ENCODE peak calls at places on chromosomes 5 and 9, in six cellular contexts. A is stimulated activated CD8-positive, alpha-beta memory T cell treated with anti-CD3 and anti-CD28 coated beads, Interleukin-15, amount 100 ng/mL, for 24 hours; S is posterior cingulate gyrus; N is adrenal gland; V is CD8-positive, alpha-beta T cell; U is NCI-H2081. Y is an unnamed sample.
A peak's percentile ranks its signal among the peaks of the same experiment; 100 is the strongest.

GRCh38 chr5:75037106-75037505 is 15.3 kb downstream of the GCNT4 start:
- DNase-seq in A (no peak), S (no peak), N (no peak), V (no peak), U (no peak), Y (peak; percentile 45)

GRCh38 chr5:71744009-71744792 is 25.1 kb downstream of the CARTPT start:
- DNase-seq in A (no peak), S (no peak), N (no peak), V (no peak), U (no peak), Y (no peak)

GRCh38 chr9:99274511-99274910 is 52.4 kb downstream of the SEC61B start:
- DNase-seq in A (no peak), S (no peak), N (no peak), V (no peak), U (no peak), Y (no peak)

GRCh38 chr5:141326088-141326854 is 4.0 kb upstream of the PCDHGA1 start:
- DNase-seq in A (peak; percentile 25), S (peak; percentile 67), N (no peak), V (peak; percentile 52), U (peak; percentile 75), Y (peak; percentile 66)

GRCh38 chr9:132857031-132857430 is 21.1 kb downstream of the AK8 start:
- DNase-seq in A (no peak), S (no peak), N (peak; percentile 51), V (no peak), U (no peak), Y (peak; percentile 13)

GRCh38 chr5:168086104-168086610 is 205.3 kb upstream of the WWC1 start:
- DNase-seq in A (no peak), S (no peak), N (no peak), V (no peak), U (peak; percentile 6), Y (no peak)

GRCh38 chr9:135156525-135157510 is 69.3 kb downstream of the OLFM1 start:
- DNase-seq in A (no peak), S (no peak), N (peak; percentile 64), V (no peak), U (no peak), Y (no peak)

GRCh38 chr5:74631088-74631960 is 9.2 kb downstream of the ENC1 start:
- DNase-seq in A (no peak), S (no peak), N (no peak), V (no peak), U (no peak), Y (no peak)

GRCh38 chr5:17248999-17249634 is 31.7 kb downstream of the BASP1 start:
- DNase-seq in A (no peak), S (no peak), N (no peak), V (no peak), U (no peak), Y (no peak)

GRCh38 chr5:131475416-131476045 is 159.5 kb downstream of the RAPGEF6 start:
- DNase-seq in A (no peak), S (no peak), N (no peak), V (no peak), U (no peak), Y (no peak)

GRCh38 chr5:463952-464351 is 21.0 kb downstream of the EXOC3 start:
- DNase-seq in A (no peak), S (no peak), N (no peak), V (peak; percentile 49), U (no peak), Y (no peak)

GRCh38 chr5:6702633-6703032 is 10.6 kb upstream of the TENT4A start:
- DNase-seq in A (no peak), S (no peak), N (no peak), V (no peak), U (no peak), Y (no peak)

GRCh38 chr9:75238311-75238976 is 150.1 kb downstream of the OSTF1 start:
- DNase-seq in A (no peak), S (peak; percentile 21), N (peak; percentile 30), V (peak; percentile 1), U (peak; percentile 2), Y (peak; percentile 47)

GRCh38 chr5:111781200-111781599 is 24.2 kb upstream of the NREP start:
- DNase-seq in A (no peak), S (peak; percentile 25), N (peak; percentile 54), V (no peak), U (no peak), Y (peak; percentile 20)

GRCh38 chr5:6634327-6634713 is 1.1 kb downstream of the SRD5A1 start:
- DNase-seq in A (no peak), S (no peak), N (no peak), V (no peak), U (no peak), Y (no peak)

GRCh38 chr9:110047955-110048472 is 159.9 kb downstream of the C9orf152 start:
- DNase-seq in A (no peak), S (no peak), N (peak; percentile 27), V (no peak), U (peak; percentile 11), Y (no peak)

GRCh38 chr9:79572891-79573696 is 1.3 kb downstream of the TLE4 start:
- DNase-seq in A (peak; percentile 32), S (peak; percentile 42), N (peak; percentile 48), V (peak; percentile 47), U (no peak), Y (peak; percentile 41)

GRCh38 chr5:40623480-40624420 is 56.0 kb upstream of the PTGER4 start:
- DNase-seq in A (no peak), S (no peak), N (no peak), V (no peak), U (no peak), Y (no peak)

GRCh38 chr9:102135768-102136167 is 397.3 kb upstream of the GRIN3A start:
- DNase-seq in A (no peak), S (no peak), N (no peak), V (no peak), U (no peak), Y (no peak)

GRCh38 chr5:179623906-179624741 is 653 bp upstream of the HNRNPH1 start:
- DNase-seq in A (no peak), S (no peak), N (peak; percentile 58), V (peak; percentile 18), U (no peak), Y (no peak)

GRCh38 chr9:137479892-137480685 is 21.0 kb upstream of the NSMF start:
- DNase-seq in A (no peak), S (no peak), N (peak; percentile 22), V (no peak), U (no peak), Y (no peak)

GRCh38 chr9:20811872-20812271 is 127.8 kb downstream of the FOCAD start:
- DNase-seq in A (no peak), S (no peak), N (no peak), V (no peak), U (no peak), Y (no peak)

Y was measured in dorsolateral prefrontal cortex.